ENCODE peak calls at places on chromosomes 12 and 14, in ten cellular contexts. One of them, this sample, is unnamed.

GRCh38 chr14:20501346-20501745 is 4.0 kb upstream of the RNASE10 start:
- DNase-seq in T-cell: no peak
- DNase-seq in stimulated activated CD4-positive, alpha-beta T cell treated with anti-CD3 and anti-CD28 coated beads, Interleukin-4, amount 100 ng/mL, for 48 hours: no peak
- DNase-seq in neural crest cell: no peak
- DNase-seq in mucosa of descending colon: no peak
- DNase-seq in activated CD4-positive, CD25-positive, alpha-beta regulatory T cell: no peak
- DNase-seq in MM.1S: no peak
- DNase-seq in activated CD8-positive, alpha-beta T cell treated with anti-CD3 and anti-CD28 coated beads for 36 hours: no peak
- DNase-seq in A549: peak
- DNase-seq in NCI-H446: no peak
- DNase-seq in this sample: no peak

GRCh38 chr12:120529641-120530314 is 820 bp upstream of the COQ5 start:
- DNase-seq in activated CD8-positive, alpha-beta T cell treated with anti-CD3 and anti-CD28 coated beads for 36 hours: peak
- DNase-seq in NCI-H446: no peak
- DNase-seq in activated CD4-positive, CD25-positive, alpha-beta regulatory T cell: no peak
- DNase-seq in stimulated activated CD4-positive, alpha-beta T cell treated with anti-CD3 and anti-CD28 coated beads, Interleukin-4, amount 100 ng/mL, for 48 hours: no peak
- DNase-seq in A549: peak
- DNase-seq in neural crest cell: no peak
- DNase-seq in mucosa of descending colon: peak
- DNase-seq in MM.1S: peak
- DNase-seq in T-cell: no peak
- DNase-seq in this sample: no peak

GRCh38 chr14:36934304-36934703 is 238.1 kb downstream of the SLC25A21 start:
- DNase-seq in activated CD4-positive, CD25-positive, alpha-beta regulatory T cell: no peak
- DNase-seq in NCI-H446: no peak
- DNase-seq in T-cell: no peak
- DNase-seq in activated CD8-positive, alpha-beta T cell treated with anti-CD3 and anti-CD28 coated beads for 36 hours: no peak
- DNase-seq in A549: no peak
- DNase-seq in mucosa of descending colon: no peak
- DNase-seq in neural crest cell: no peak
- DNase-seq in MM.1S: no peak
- DNase-seq in stimulated activated CD4-positive, alpha-beta T cell treated with anti-CD3 and anti-CD28 coated beads, Interleukin-4, amount 100 ng/mL, for 48 hours: no peak
- DNase-seq in this sample: no peak

GRCh38 chr12:54628186-54628846 is 6.4 kb downstream of the LACRT start:
- DNase-seq in mucosa of descending colon: no peak
- DNase-seq in activated CD8-positive, alpha-beta T cell treated with anti-CD3 and anti-CD28 coated beads for 36 hours: no peak
- DNase-seq in MM.1S: no peak
- DNase-seq in T-cell: no peak
- DNase-seq in stimulated activated CD4-positive, alpha-beta T cell treated with anti-CD3 and anti-CD28 coated beads, Interleukin-4, amount 100 ng/mL, for 48 hours: no peak
- DNase-seq in activated CD4-positive, CD25-positive, alpha-beta regulatory T cell: no peak
- DNase-seq in A549: no peak
- DNase-seq in neural crest cell: no peak
- DNase-seq in NCI-H446: no peak
- DNase-seq in this sample: no peak

GRCh38 chr14:99530407-99530806 is 49.2 kb downstream of the CCNK start:
- DNase-seq in mucosa of descending colon: no peak
- DNase-seq in activated CD4-positive, CD25-positive, alpha-beta regulatory T cell: no peak
- DNase-seq in T-cell: no peak
- DNase-seq in activated CD8-positive, alpha-beta T cell treated with anti-CD3 and anti-CD28 coated beads for 36 hours: no peak
- DNase-seq in MM.1S: no peak
- DNase-seq in neural crest cell: no peak
- DNase-seq in A549: no peak
- DNase-seq in NCI-H446: no peak
- DNase-seq in stimulated activated CD4-positive, alpha-beta T cell treated with anti-CD3 and anti-CD28 coated beads, Interleukin-4, amount 100 ng/mL, for 48 hours: no peak
- DNase-seq in this sample: no peak

GRCh38 chr14:89391123-89391522 is 25.9 kb downstream of the FOXN3 start:
- DNase-seq in activated CD8-positive, alpha-beta T cell treated with anti-CD3 and anti-CD28 coated beads for 36 hours: no peak
- DNase-seq in activated CD4-positive, CD25-positive, alpha-beta regulatory T cell: no peak
- DNase-seq in A549: no peak
- DNase-seq in MM.1S: no peak
- DNase-seq in T-cell: no peak
- DNase-seq in NCI-H446: no peak
- DNase-seq in stimulated activated CD4-positive, alpha-beta T cell treated with anti-CD3 and anti-CD28 coated beads, Interleukin-4, amount 100 ng/mL, for 48 hours: no peak
- DNase-seq in neural crest cell: no peak
- DNase-seq in mucosa of descending colon: no peak
- DNase-seq in this sample: no peak

GRCh38 chr12:131860472-131861260 is 32.5 kb downstream of the MMP17 start:
- DNase-seq in MM.1S: no peak
- DNase-seq in stimulated activated CD4-positive, alpha-beta T cell treated with anti-CD3 and anti-CD28 coated beads, Interleukin-4, amount 100 ng/mL, for 48 hours: no peak
- DNase-seq in mucosa of descending colon: peak
- DNase-seq in A549: peak
- DNase-seq in activated CD8-positive, alpha-beta T cell treated with anti-CD3 and anti-CD28 coated beads for 36 hours: no peak
- DNase-seq in T-cell: no peak
- DNase-seq in NCI-H446: no peak
- DNase-seq in activated CD4-positive, CD25-positive, alpha-beta regulatory T cell: no peak
- DNase-seq in neural crest cell: no peak
- DNase-seq in this sample: no peak

GRCh38 chr14:51529731-51530130 is 122.0 kb upstream of the FRMD6 start:
- DNase-seq in stimulated activated CD4-positive, alpha-beta T cell treated with anti-CD3 and anti-CD28 coated beads, Interleukin-4, amount 100 ng/mL, for 48 hours: no peak
- DNase-seq in T-cell: no peak
- DNase-seq in mucosa of descending colon: no peak
- DNase-seq in NCI-H446: no peak
- DNase-seq in activated CD4-positive, CD25-positive, alpha-beta regulatory T cell: no peak
- DNase-seq in MM.1S: no peak
- DNase-seq in A549: no peak
- DNase-seq in neural crest cell: no peak
- DNase-seq in activated CD8-positive, alpha-beta T cell treated with anti-CD3 and anti-CD28 coated beads for 36 hours: no peak
- DNase-seq in this sample: no peak

GRCh38 chr12:95216704-95217376 is 427 bp downstream of the FGD6 start:
- DNase-seq in activated CD4-positive, CD25-positive, alpha-beta regulatory T cell: no peak
- DNase-seq in MM.1S: peak
- DNase-seq in T-cell: no peak
- DNase-seq in mucosa of descending colon: no peak
- DNase-seq in activated CD8-positive, alpha-beta T cell treated with anti-CD3 and anti-CD28 coated beads for 36 hours: no peak
- DNase-seq in stimulated activated CD4-positive, alpha-beta T cell treated with anti-CD3 and anti-CD28 coated beads, Interleukin-4, amount 100 ng/mL, for 48 hours: no peak
- DNase-seq in A549: peak
- DNase-seq in neural crest cell: no peak
- DNase-seq in NCI-H446: no peak
- DNase-seq in this sample: no peak

GRCh38 chr12:1800646-1801284 is 19.6 kb upstream of the LRTM2 start:
- DNase-seq in stimulated activated CD4-positive, alpha-beta T cell treated with anti-CD3 and anti-CD28 coated beads, Interleukin-4, amount 100 ng/mL, for 48 hours: no peak
- DNase-seq in A549: peak
- DNase-seq in activated CD4-positive, CD25-positive, alpha-beta regulatory T cell: no peak
- DNase-seq in T-cell: no peak
- DNase-seq in MM.1S: no peak
- DNase-seq in neural crest cell: no peak
- DNase-seq in NCI-H446: no peak
- DNase-seq in mucosa of descending colon: no peak
- DNase-seq in activated CD8-positive, alpha-beta T cell treated with anti-CD3 and anti-CD28 coated beads for 36 hours: peak
- DNase-seq in this sample: no peak

GRCh38 chr12:47021298-47021697 is 58.1 kb upstream of the PCED1B start:
- DNase-seq in NCI-H446: no peak
- DNase-seq in activated CD8-positive, alpha-beta T cell treated with anti-CD3 and anti-CD28 coated beads for 36 hours: peak
- DNase-seq in neural crest cell: peak
- DNase-seq in MM.1S: peak
- DNase-seq in stimulated activated CD4-positive, alpha-beta T cell treated with anti-CD3 and anti-CD28 coated beads, Interleukin-4, amount 100 ng/mL, for 48 hours: no peak
- DNase-seq in T-cell: no peak
- DNase-seq in activated CD4-positive, CD25-positive, alpha-beta regulatory T cell: no peak
- DNase-seq in A549: peak
- DNase-seq in mucosa of descending colon: peak
- DNase-seq in this sample: no peak

GRCh38 chr12:95820096-95820703 is 29.6 kb upstream of the NTN4 start:
- DNase-seq in stimulated activated CD4-positive, alpha-beta T cell treated with anti-CD3 and anti-CD28 coated beads, Interleukin-4, amount 100 ng/mL, for 48 hours: no peak
- DNase-seq in A549: peak
- DNase-seq in activated CD4-positive, CD25-positive, alpha-beta regulatory T cell: no peak
- DNase-seq in mucosa of descending colon: peak
- DNase-seq in activated CD8-positive, alpha-beta T cell treated with anti-CD3 and anti-CD28 coated beads for 36 hours: no peak
- DNase-seq in NCI-H446: peak
- DNase-seq in neural crest cell: no peak
- DNase-seq in T-cell: no peak
- DNase-seq in MM.1S: no peak
- DNase-seq in this sample: no peak

GRCh38 chr12:91091916-91092715 is 19.2 kb downstream of the LUM start:
- DNase-seq in mucosa of descending colon: no peak
- DNase-seq in activated CD8-positive, alpha-beta T cell treated with anti-CD3 and anti-CD28 coated beads for 36 hours: no peak
- DNase-seq in MM.1S: no peak
- DNase-seq in NCI-H446: no peak
- DNase-seq in stimulated activated CD4-positive, alpha-beta T cell treated with anti-CD3 and anti-CD28 coated beads, Interleukin-4, amount 100 ng/mL, for 48 hours: no peak
- DNase-seq in neural crest cell: no peak
- DNase-seq in T-cell: no peak
- DNase-seq in activated CD4-positive, CD25-positive, alpha-beta regulatory T cell: no peak
- DNase-seq in A549: no peak
- DNase-seq in this sample: no peak

GRCh38 chr12:6384499-6385436 is 806 bp downstream of the LTBR start:
- DNase-seq in neural crest cell: no peak
- DNase-seq in stimulated activated CD4-positive, alpha-beta T cell treated with anti-CD3 and anti-CD28 coated beads, Interleukin-4, amount 100 ng/mL, for 48 hours: no peak
- DNase-seq in T-cell: no peak
- DNase-seq in mucosa of descending colon: no peak
- DNase-seq in MM.1S: no peak
- DNase-seq in activated CD4-positive, CD25-positive, alpha-beta regulatory T cell: no peak
- DNase-seq in activated CD8-positive, alpha-beta T cell treated with anti-CD3 and anti-CD28 coated beads for 36 hours: no peak
- DNase-seq in A549: no peak
- DNase-seq in NCI-H446: no peak
- DNase-seq in this sample: no peak

This sample was measured in T-helper 1 cell.